ENCODE peak calls at places on chromosome 14, in nine cellular contexts. H is transverse colon, L is heart left ventricle, N is GM12878, P is breast epithelium, S is IMR-90, G is right lobe of liver, U is ovary, J is prostate gland. F is an unnamed sample.

GRCh38 chr14:97267509-97267908 is 470.3 kb downstream of the VRK1 start:
- DNase-seq in U (no peak), N (no peak), S (no peak), G (no peak), L (no peak), J (no peak), P (no peak), H (no peak), F (no peak)

GRCh38 chr14:28151931-28152330 is 614.7 kb upstream of the FOXG1 start:
- DNase-seq in J (no peak), P (no peak), L (no peak), U (no peak), H (no peak), S (no peak), G (no peak), N (no peak), F (no peak)

GRCh38 chr14:51614707-51615106 is 37.0 kb upstream of the FRMD6 start:
- DNase-seq in L (no peak), J (no peak), G (no peak), N (no peak), U (no peak), S (peak; percentile 55), H (no peak), P (no peak), F (no peak)

GRCh38 chr14:69287096-69287991 is 27.4 kb downstream of the GALNT16 start:
- DNase-seq in U (no peak), S (no peak), L (no peak), H (no peak), G (no peak), J (no peak), P (no peak), N (no peak), F (peak; percentile 44)

GRCh38 chr14:43184540-43184939 is 1322.5 kb downstream of the FSCB start:
- DNase-seq in U (no peak), H (no peak), L (no peak), N (no peak), G (no peak), J (no peak), S (no peak), P (no peak), F (no peak)

GRCh38 chr14:61444215-61444768 is 122.9 kb downstream of the PRKCH start:
- DNase-seq in H (peak; percentile 38), S (no peak), P (no peak), L (no peak), N (no peak), J (no peak), G (peak; percentile 27), U (no peak), F (no peak)

GRCh38 chr14:104293231-104293841 is 154.9 kb downstream of the KIF26A start:
- DNase-seq in N (no peak), H (peak; percentile 5), J (no peak), G (peak; percentile 5), L (peak; percentile 56), P (peak; percentile 24), U (peak; percentile 28), S (no peak), F (no peak)

GRCh38 chr14:58426819-58427288 is 477 bp downstream of the TIMM9 start:
- DNase-seq in S (peak; percentile 65), G (peak; percentile 60), P (no peak), U (peak; percentile 74), N (no peak), H (peak; percentile 59), J (peak; percentile 34), L (peak; percentile 80), F (peak; percentile 58)

GRCh38 chr14:22506778-22507351 is 82.2 kb downstream of the DAD1 start:
- DNase-seq in J (no peak), L (no peak), S (no peak), N (no peak), P (no peak), H (no peak), U (no peak), G (no peak), F (no peak)

GRCh38 chr14:99602054-99602787 is 1.8 kb downstream of the CCDC85C start:
- DNase-seq in P (no peak), U (no peak), S (peak; percentile 37), G (peak; percentile 79), J (peak; percentile 23), H (peak; percentile 73), L (no peak), N (no peak), F (no peak)

GRCh38 chr14:69039287-69039628 is 60.2 kb upstream of the ACTN1 start:
- DNase-seq in S (peak; percentile 76), U (no peak), N (no peak), J (no peak), G (no peak), P (no peak), H (no peak), L (no peak), F (no peak)

GRCh38 chr14:44353805-44354204 is 153.3 kb downstream of the FSCB start:
- DNase-seq in P (no peak), U (no peak), J (no peak), N (no peak), H (no peak), G (no peak), L (no peak), S (no peak), F (no peak)

GRCh38 chr14:29906256-29906885 is 21.3 kb downstream of the PRKD1 start:
- DNase-seq in S (peak; percentile 71), L (no peak), N (no peak), G (no peak), H (no peak), J (peak; percentile 84), U (no peak), P (no peak), F (no peak)

GRCh38 chr14:51337520-51337919 is 97.5 kb downstream of the TMX1 start:
- DNase-seq in H (no peak), L (no peak), J (peak; percentile 60), G (no peak), U (no peak), N (no peak), P (peak; percentile 66), S (no peak), F (no peak)

GRCh38 chr14:62455446-62455845 is 589.8 kb downstream of the KCNH5 start:
- DNase-seq in J (no peak), G (no peak), U (no peak), S (peak; percentile 55), N (no peak), L (no peak), P (no peak), H (no peak), F (no peak)

GRCh38 chr14:20873370-20874177 is 17.6 kb upstream of the RNASE3 start:
- DNase-seq in J (peak; percentile 27), U (peak; percentile 70), S (peak; percentile 56), H (peak; percentile 72), L (peak; percentile 93), N (no peak), G (peak; percentile 81), P (peak; percentile 69), F (peak; percentile 64)

GRCh38 chr14:90522585-90523191 is 125.9 kb downstream of the CALM1 start:
- DNase-seq in N (no peak), J (peak; percentile 75), U (peak; percentile 89), L (no peak), S (no peak), H (peak; percentile 49), G (no peak), P (peak; percentile 72), F (peak; percentile 89)
- TF ChIP-seq POLR2A in N (no peak), J (peak; percentile 35), U (no peak), L (no peak), S (no peak), H (no peak), G (no peak), P (no peak), F (no peak)

DNA sequence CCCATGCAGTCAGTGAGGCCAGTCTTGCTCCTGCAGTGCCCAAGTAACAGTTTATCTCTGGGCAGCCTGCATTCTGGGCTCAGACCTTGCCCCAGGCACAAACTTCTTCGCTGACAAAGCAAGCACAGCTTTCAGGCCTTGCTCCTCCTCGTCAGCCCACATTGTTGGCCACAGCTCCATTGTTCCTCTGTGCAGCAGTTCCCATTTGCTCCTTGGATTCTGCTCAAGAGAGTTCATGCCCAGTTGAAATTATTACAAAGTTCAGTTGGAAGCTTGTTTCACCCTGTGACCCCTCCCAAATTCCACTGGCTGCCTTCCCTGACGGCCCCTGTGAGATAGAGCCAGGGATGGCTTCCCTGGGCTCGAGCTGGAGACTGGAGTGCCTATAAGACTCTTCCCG is 163.4 kb upstream of the DDHD1 start:
- DNase-seq in J (no peak), N (no peak), G (no peak), P (no peak), S (no peak), L (no peak), U (no peak), H (no peak), F (no peak)
- H3K4me3 ChIP-seq in J (no peak overlapping the region), N (no peak overlapping the region), G (no peak overlapping the region), P (no peak overlapping the region), S (no peak overlapping the region), L (no peak overlapping the region), U (no peak overlapping the region), H (no peak overlapping the region), F (no peak overlapping the region)

DNA sequence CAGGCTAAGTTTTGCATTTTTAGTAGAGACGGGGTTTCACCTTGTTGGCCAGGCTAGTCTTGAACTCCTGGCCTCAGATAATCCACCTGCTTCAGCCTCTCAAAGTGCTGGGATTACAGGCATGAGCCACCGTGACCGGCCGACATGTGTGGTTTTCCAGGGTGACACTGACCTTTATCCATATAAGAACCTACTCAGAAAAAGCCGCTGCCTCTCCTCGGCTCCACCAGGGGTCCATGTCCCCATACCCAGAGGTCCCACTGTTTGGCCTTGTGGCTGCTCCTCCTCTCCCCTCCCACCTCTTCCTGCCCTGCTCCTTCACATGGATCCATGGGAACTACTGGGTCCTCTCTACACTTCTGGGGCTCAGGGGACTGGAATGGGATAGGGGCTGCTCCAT is 64.6 kb downstream of the PTPN21 start:
- DNase-seq in P (no peak), G (no peak), J (no peak), N (no peak), U (no peak), S (no peak), L (no peak), H (no peak), F (no peak)
- TF ChIP-seq CTCF in P (no peak), G (no peak), J (no peak), N (no peak), U (no peak), S (no peak), L (no peak), H (no peak), F (no peak)

GRCh38 chr14:70905316-70905715 is 1.9 kb upstream of the PCNX1 start:
- DNase-seq in U (peak; percentile 62), P (no peak), G (peak; percentile 34), H (peak; percentile 16), L (peak; percentile 79), S (peak; percentile 90), J (no peak), N (no peak), F (peak; percentile 22)

GRCh38 chr14:70906785-70907171 is 481 bp upstream of the PCNX1 start:
- DNase-seq in H (no peak), J (peak; percentile 8), L (no peak), P (no peak), U (no peak), S (no peak), G (no peak), N (no peak), F (no peak)

GRCh38 chr14:70907996-70908917 is 998 bp downstream of the PCNX1 start:
- DNase-seq in U (peak; percentile 76), H (peak; percentile 41), J (peak; percentile 45), L (peak; percentile 80), P (no peak), S (peak; percentile 69), G (peak; percentile 69), N (no peak), F (peak; percentile 49)

GRCh38 chr14:70908918-70909641 is 1.8 kb downstream of the PCNX1 start:
- DNase-seq in G (no peak), S (no peak), L (no peak), J (no peak), U (no peak), P (no peak), N (no peak), H (no peak), F (no peak)

GRCh38 chr14:70907172-70907995 is at the start of gene PCNX1:
- DNase-seq in J (peak; percentile 84), P (peak; percentile 76), N (no peak), G (peak; percentile 93), U (peak; percentile 93), S (peak; percentile 79), H (peak; percentile 90), L (peak; percentile 94), F (peak; percentile 88)
- TF ChIP-seq POLR2A in J (peak; percentile 32), P (no peak), N (peak; percentile 72), G (peak; percentile 70), U (peak; percentile 58), S (peak; percentile 75), H (peak; percentile 36), L (peak; percentile 37), F (peak; percentile 55)